ENCODE peak calls at places on chromosomes 6 and 20, in ten cellular contexts. H is astrocyte, N is fibroblast of mammary gland, Q is testis, A is ovary, X is GM20000, J is endothelial cell, E is brain microvascular endothelial cell, U is heart left ventricle, T is tibial nerve. V is an unnamed sample.

GRCh38 chr20:51767018-51767866 is 948 bp downstream of the ATP9A start:
- DNase-seq in H (peak), N (peak), Q (peak), A (peak), X (peak), J (peak), E (no peak), U (peak), T (peak), V (peak)

GRCh38 chr6:40599580-40599979 is 12.4 kb upstream of the LRFN2 start:
- DNase-seq in H (no peak), N (no peak), Q (peak), A (peak), X (no peak), J (no peak), E (no peak), U (no peak), T (no peak), V (no peak)

GRCh38 chr20:44091026-44091425 is 96.0 kb downstream of the JPH2 start:
- DNase-seq in H (no peak), N (no peak), Q (no peak), A (no peak), X (no peak), J (no peak), E (no peak), U (no peak), T (no peak), V (no peak)

GRCh38 chr6:27631614-27631925 is 158.7 kb upstream of the ZNF184 start:
- DNase-seq in H (no peak), N (no peak), Q (no peak), A (no peak), X (no peak), J (no peak), E (no peak), U (no peak), T (no peak), V (no peak)

GRCh38 chr6:25927721-25928359 is 2.7 kb downstream of the SLC17A2 start:
- DNase-seq in H (peak), N (peak), Q (no peak), A (no peak), X (no peak), J (no peak), E (no peak), U (no peak), T (no peak), V (no peak)

GRCh38 chr20:32483351-32484220 is 101.5 kb downstream of the NOL4L start:
- DNase-seq in H (peak), N (peak), Q (peak), A (peak), X (peak), J (peak), E (peak), U (peak), T (no peak), V (peak)

GRCh38 chr6:10343320-10343719 is 71.6 kb downstream of the TFAP2A start:
- DNase-seq in H (no peak), N (no peak), Q (no peak), A (no peak), X (no peak), J (no peak), E (no peak), U (no peak), T (no peak), V (no peak)

GRCh38 chr6:80489911-80490635 is 383.6 kb downstream of the BCKDHB start:
- DNase-seq in H (peak), N (no peak), Q (no peak), A (no peak), X (no peak), J (no peak), E (no peak), U (no peak), T (no peak), V (no peak)

GRCh38 chr20:57389695-57390603 is 1.2 kb upstream of the RBM38 start:
- DNase-seq in H (no peak), N (no peak), Q (peak), A (peak), X (peak), J (no peak), E (no peak), U (no peak), T (no peak), V (peak)

GRCh38 chr6:13710552-13711383 is 867 bp downstream of the RANBP9 start:
- DNase-seq in H (no peak), N (no peak), Q (peak), A (peak), X (peak), J (peak), E (no peak), U (peak), T (peak), V (peak)

GRCh38 chr6:13711726-13712484 is at the start of gene RANBP9:
- DNase-seq in H (peak), N (peak), Q (peak), A (peak), X (peak), J (peak), E (peak), U (peak), T (peak), V (peak)

GRCh38 chr6:13709698-13710551 is 1.7 kb downstream of the RANBP9 start:
- DNase-seq in H (peak), N (peak), Q (no peak), A (no peak), X (peak), J (no peak), E (peak), U (no peak), T (no peak), V (no peak)

GRCh38 chr6:13712485-13712990 is 903 bp upstream of the RANBP9 start:
- DNase-seq in H (no peak), N (peak), Q (no peak), A (no peak), X (peak), J (no peak), E (no peak), U (no peak), T (peak), V (no peak)

GRCh38 chr6:13711384-13711725 is 280 bp downstream of the RANBP9 start:
- DNase-seq in H (peak), N (no peak), Q (no peak), A (no peak), X (no peak), J (no peak), E (peak), U (no peak), T (no peak), V (no peak)
- TF ChIP-seq CTCF in H (no peak), N (no peak), Q (no peak), A (no peak), X (no peak), J (no peak), E (peak), U (no peak), T (no peak), V (no peak)

GRCh38 chr6:111580401-111580800 is 25.3 kb downstream of the TRAF3IP2 start:
- DNase-seq in H (no peak), N (no peak), Q (no peak), A (no peak), X (no peak), J (no peak), E (no peak), U (no peak), T (no peak), V (no peak)

GRCh38 chr6:111581957-111582356 is 23.7 kb downstream of the TRAF3IP2 start:
- DNase-seq in H (no peak), N (no peak), Q (no peak), A (no peak), X (no peak), J (no peak), E (no peak), U (no peak), T (no peak), V (no peak)

GRCh38 chr6:111579816-111580215 is 25.9 kb downstream of the TRAF3IP2 start:
- DNase-seq in H (no peak), N (no peak), Q (no peak), A (no peak), X (no peak), J (no peak), E (no peak), U (no peak), T (no peak), V (no peak)

GRCh38 chr6:111583221-111583620 is 22.5 kb downstream of the TRAF3IP2 start:
- DNase-seq in H (no peak), N (no peak), Q (no peak), A (no peak), X (no peak), J (no peak), E (no peak), U (no peak), T (no peak), V (no peak)

DNA sequence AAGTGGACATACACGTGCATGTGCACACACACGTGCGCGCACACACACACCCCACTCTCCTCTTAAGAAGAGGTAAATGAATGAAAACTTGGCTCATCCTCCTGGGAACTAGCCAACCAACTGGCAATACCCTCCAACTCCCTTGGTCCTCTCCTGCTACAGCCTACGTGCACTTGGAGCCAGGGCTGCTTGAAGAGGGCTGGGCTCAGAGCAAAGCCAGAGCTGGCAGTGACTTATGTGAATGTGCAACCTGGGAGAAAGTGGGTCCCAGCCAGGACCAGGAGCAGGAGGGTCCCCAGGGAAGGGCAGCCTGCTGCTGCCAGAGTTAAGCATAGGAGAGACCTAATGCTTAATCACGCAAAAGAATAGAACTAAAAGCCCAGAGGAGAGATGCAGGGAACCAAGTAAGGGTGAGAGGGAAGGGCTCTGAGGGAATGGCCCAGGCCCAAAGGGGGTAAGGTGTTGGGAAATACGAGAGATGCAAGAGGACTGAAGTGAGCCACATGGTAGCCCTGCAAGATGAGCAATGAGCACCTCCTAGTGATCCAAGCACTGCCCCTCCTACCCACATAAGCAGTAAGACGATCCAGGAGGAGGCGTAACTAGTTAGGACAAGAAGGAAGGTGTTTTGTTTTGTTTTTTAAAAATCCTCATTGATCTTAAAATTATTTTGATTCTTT is 24.7 kb downstream of the TRAF3IP2 start:
- DNase-seq in H (no peak), N (peak), Q (no peak), A (no peak), X (no peak), J (no peak), E (no peak), U (no peak), T (no peak), V (no peak)
- TF ChIP-seq CTCF in H (no peak), N (peak), Q (no peak), A (no peak), X (no peak), J (no peak), E (peak), U (no peak), T (no peak), V (no peak)

DNA sequence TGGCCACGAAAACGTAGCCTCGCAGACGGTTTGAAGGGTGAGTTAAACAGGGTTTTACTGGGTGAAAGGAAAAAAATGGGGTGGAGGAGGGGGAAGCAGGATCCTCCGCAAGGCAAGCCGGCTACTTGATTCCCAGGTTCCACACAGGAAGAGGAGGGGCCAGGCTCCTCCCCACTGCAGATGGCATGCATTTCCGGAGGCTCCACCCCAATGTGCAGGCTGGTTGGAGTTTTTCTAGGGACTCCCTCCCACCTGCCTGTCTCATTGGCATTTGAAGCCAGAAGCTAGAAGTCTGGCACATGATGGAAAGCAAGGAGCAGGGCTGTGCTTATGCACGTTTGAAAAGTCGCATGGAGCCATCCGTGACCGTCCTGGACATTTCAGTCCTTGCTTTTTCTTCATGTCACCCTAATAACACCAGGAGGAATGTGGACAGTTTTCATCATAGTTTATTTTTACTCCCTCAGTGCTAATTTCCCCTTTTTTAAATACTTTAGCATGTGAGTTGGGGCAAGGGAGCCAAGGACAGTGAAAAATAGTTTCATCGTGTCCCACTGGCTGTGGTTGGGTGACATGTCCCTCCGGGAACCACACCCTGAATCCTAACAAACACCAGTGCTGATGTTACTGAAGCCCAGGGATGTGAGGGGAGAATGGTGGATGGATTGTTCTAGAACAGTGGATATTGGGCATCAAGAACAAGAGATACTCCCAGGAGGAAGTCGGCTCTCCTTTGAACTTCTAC is 100.0 kb upstream of the INSM1 start:
- DNase-seq in H (no peak), N (no peak), Q (peak), A (no peak), X (no peak), J (no peak), E (no peak), U (no peak), T (no peak), V (no peak)
- TF ChIP-seq CTCF in H (no peak), N (no peak), Q (no peak), A (no peak), X (no peak), J (no peak), E (no peak), U (no peak), T (no peak), V (no peak)

GRCh38 chr20:42046686-42047085 is 428.5 kb upstream of the CHD6 start:
- DNase-seq in H (no peak), N (no peak), Q (no peak), A (no peak), X (no peak), J (no peak), E (no peak), U (no peak), T (no peak), V (no peak)

GRCh38 chr20:42043921-42044320 is 425.7 kb upstream of the CHD6 start:
- DNase-seq in H (no peak), N (no peak), Q (no peak), A (no peak), X (no peak), J (no peak), E (no peak), U (no peak), T (no peak), V (no peak)

GRCh38 chr20:42041000-42041565 is 422.9 kb upstream of the CHD6 start:
- DNase-seq in H (no peak), N (no peak), Q (peak), A (no peak), X (no peak), J (no peak), E (no peak), U (no peak), T (no peak), V (no peak)
- TF ChIP-seq CTCF in H (no peak), N (no peak), Q (no peak), A (no peak), X (no peak), J (no peak), E (no peak), U (no peak), T (no peak), V (no peak)

GRCh38 chr20:64053841-64054661 is 4.6 kb upstream of the SOX18 start:
- DNase-seq in H (no peak), N (no peak), Q (no peak), A (no peak), X (peak), J (peak), E (no peak), U (peak), T (no peak), V (no peak)
- TF ChIP-seq CTCF in H (no peak), N (no peak), Q (no peak), A (no peak), X (no peak), J (no peak), E (peak), U (no peak), T (no peak), V (no peak)

DNA sequence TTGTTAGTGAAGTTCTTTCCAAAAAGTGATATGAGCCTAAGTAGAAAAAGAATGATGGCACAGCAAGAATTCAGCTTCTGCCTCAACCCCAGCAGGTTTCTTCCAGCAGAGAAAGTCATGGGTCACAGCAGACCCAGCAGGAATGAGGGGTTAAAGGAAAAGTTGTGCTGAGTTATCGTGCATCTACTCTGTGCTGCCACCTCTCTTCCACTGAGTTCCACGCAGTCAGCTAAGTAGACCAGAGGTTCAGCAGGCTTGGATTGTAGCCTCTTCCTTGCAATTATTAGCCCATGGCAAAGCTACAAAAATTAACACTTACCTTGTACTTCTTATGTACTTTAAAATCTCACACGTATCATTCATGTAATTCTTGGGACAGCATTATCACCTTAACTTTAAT is 510.8 kb downstream of the PTPRT start:
- DNase-seq in H (no peak), N (no peak), Q (no peak), A (no peak), X (no peak), J (no peak), E (no peak), U (no peak), T (no peak), V (no peak)
- TF ChIP-seq CTCF in H (no peak), N (no peak), Q (no peak), A (no peak), X (peak), J (no peak), E (no peak), U (peak), T (no peak), V (no peak)

GRCh38 chr20:49765846-49766541 is 46.6 kb upstream of the SLC9A8 start:
- DNase-seq in H (no peak), N (no peak), Q (no peak), A (no peak), X (no peak), J (no peak), E (no peak), U (no peak), T (no peak), V (no peak)

GRCh38 chr20:49762940-49763766 is 49.5 kb upstream of the B4GALT5 start:
- DNase-seq in H (no peak), N (no peak), Q (no peak), A (no peak), X (no peak), J (no peak), E (no peak), U (no peak), T (no peak), V (no peak)

GRCh38 chr20:49766979-49767419 is 45.6 kb upstream of the SLC9A8 start:
- DNase-seq in H (no peak), N (no peak), Q (no peak), A (no peak), X (no peak), J (no peak), E (no peak), U (no peak), T (no peak), V (no peak)

GRCh38 chr20:49768204-49769124 is 44.2 kb upstream of the SLC9A8 start:
- DNase-seq in H (peak), N (peak), Q (peak), A (no peak), X (no peak), J (no peak), E (peak), U (peak), T (peak), V (no peak)

DNA sequence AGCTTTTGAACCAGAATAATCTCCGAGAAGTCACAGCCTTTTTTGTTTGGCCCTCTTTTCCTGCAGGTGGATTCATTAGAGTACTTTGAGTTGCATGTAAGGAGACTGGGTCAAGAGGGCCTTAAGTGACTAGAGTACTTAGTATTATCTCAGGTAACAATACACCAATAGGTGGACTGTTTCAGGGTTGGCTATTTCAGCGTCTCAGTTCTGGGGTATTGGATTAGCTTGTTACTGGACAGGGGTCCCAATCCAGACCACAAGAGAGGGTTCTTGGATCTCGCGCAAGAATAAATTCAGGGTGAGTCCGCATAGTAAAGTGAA is 47.3 kb upstream of the SLC9A8 start:
- DNase-seq in H (no peak), N (no peak), Q (no peak), A (no peak), X (no peak), J (no peak), E (no peak), U (no peak), T (no peak), V (no peak)
- TF ChIP-seq CTCF in H (no peak), N (no peak), Q (no peak), A (no peak), X (no peak), J (no peak), E (no peak), U (no peak), T (no peak), V (no peak)

DNA sequence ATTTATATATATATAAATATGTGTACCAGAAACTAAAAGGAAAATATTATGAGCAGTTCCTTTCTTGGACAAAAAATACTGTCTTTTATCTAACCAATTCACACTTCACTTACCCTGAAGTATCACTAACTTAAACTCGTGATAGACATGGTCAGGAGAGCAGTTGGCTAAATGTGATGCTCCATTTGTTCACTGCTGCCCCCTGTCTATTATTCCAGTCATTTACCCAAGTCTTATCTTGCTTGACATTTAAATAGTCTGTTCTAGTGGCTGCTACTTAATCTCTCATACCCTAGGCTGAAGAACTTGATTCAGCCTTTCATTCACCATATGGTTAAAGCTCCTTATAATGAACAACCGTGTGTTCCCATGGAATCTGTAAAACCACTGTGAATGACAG is 789.6 kb upstream of the EYS start:
- DNase-seq in H (no peak), N (peak), Q (no peak), A (no peak), X (no peak), J (peak), E (no peak), U (no peak), T (no peak), V (no peak)
- TF ChIP-seq CTCF in H (peak), N (peak), Q (peak), A (no peak), X (no peak), J (peak), E (peak), U (no peak), T (no peak), V (no peak)

DNA sequence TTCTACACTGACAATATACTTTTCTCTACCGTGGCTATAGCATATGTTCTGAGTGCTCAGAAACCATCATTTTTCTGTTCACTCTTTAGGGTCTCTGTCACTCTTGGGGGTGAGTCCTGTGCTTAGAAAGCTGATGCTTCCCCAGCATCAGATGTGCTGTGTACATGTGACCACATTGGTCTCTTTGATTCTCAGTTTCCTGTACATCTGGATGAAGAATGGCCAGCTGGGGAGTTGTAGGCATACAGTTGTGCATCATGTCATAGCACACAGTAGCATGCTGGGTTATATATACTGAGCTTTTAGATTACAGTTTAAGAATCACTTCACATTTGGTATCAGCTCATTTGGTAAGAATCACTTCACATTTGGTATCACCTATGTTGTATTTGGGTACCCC is 238.6 kb upstream of the PREP start:
- DNase-seq in H (no peak), N (no peak), Q (no peak), A (no peak), X (no peak), J (no peak), E (no peak), U (no peak), T (no peak), V (no peak)
- TF ChIP-seq CTCF in H (no peak), N (no peak), Q (no peak), A (no peak), X (no peak), J (no peak), E (no peak), U (no peak), T (no peak), V (no peak)

V was measured in activated B cell treated with CpG ODN at 0.5 μM for 24 hours.